ENCODE peak calls at places on chromosomes 11 and 22, in five cellular contexts. V is NCI-H1417; F is fibroblast of lung; J is sciatic nerve; C is naive thymus-derived CD8-positive, alpha-beta T cell. O is an unnamed sample.

GRCh38 chr22:32218470-32218869 is 13.6 kb upstream of the RFPL2 start:
- DNase-seq in V (no peak), F (no peak), J (no peak), C (no peak), O (no peak)

GRCh38 chr22:49490692-49491091 is 337.0 kb downstream of the BRD1 start:
- DNase-seq in V (no peak), F (no peak), J (no peak), C (no peak), O (no peak)

GRCh38 chr11:132551011-132551410 is 981.3 kb downstream of the OPCML start:
- DNase-seq in V (no peak), F (no peak), J (no peak), C (no peak), O (no peak)

GRCh38 chr22:37267128-37267587 is 15.2 kb upstream of the CYTH4 start:
- DNase-seq in V (no peak), F (no peak), J (no peak), C (peak), O (no peak)

GRCh38 chr11:8262552-8263108 is 1.0 kb downstream of the LMO1 start:
- DNase-seq in V (peak), F (peak), J (peak), C (no peak), O (no peak)

GRCh38 chr11:4430060-4430459 is 19.0 kb upstream of the OR52K2 start:
- DNase-seq in V (no peak), F (no peak), J (no peak), C (no peak), O (no peak)

GRCh38 chr11:76371170-76371569 is 9.8 kb downstream of the THAP12 start:
- DNase-seq in V (no peak), F (peak), J (no peak), C (no peak), O (no peak)

GRCh38 chr22:32348031-32348611 is 9.5 kb upstream of the RFPL3 start:
- DNase-seq in V (no peak), F (no peak), J (no peak), C (no peak), O (no peak)

GRCh38 chr11:115505165-115505564 is 950 bp upstream of the CADM1 start:
- DNase-seq in V (peak), F (no peak), J (no peak), C (no peak), O (no peak)